ENCODE peak calls at places on chromosomes 11 and 22, in eight cellular contexts. B is GM12878, S is A549, F is stomach, T is uterus, D is endothelial cell of umbilical vein, N is H1, Y is HCT116. Z is an unnamed sample.

GRCh38 chr11:47858169-47858543 is 10.0 kb upstream of the NUP160 start:
- DNase-seq in Y (no peak), N (no peak), F (no peak), D (peak; percentile 57), B (no peak), T (no peak), S (peak; percentile 97), Z (no peak)

GRCh38 chr22:19495562-19496323 is 16.0 kb downstream of the CDC45 start:
- DNase-seq in F (no peak), B (no peak), D (peak; percentile 69), T (no peak), S (peak; percentile 18), Y (no peak), N (no peak), Z (no peak)

GRCh38 chr11:21814169-21814568 is 378.7 kb upstream of the ANO5 start:
- DNase-seq in F (no peak), D (no peak), N (no peak), T (no peak), B (no peak), Y (no peak), S (peak; percentile 46), Z (peak; percentile 42)

GRCh38 chr22:46584081-46584903 is 35.9 kb upstream of the GRAMD4 start:
- DNase-seq in B (no peak), S (no peak), N (no peak), T (no peak), Y (no peak), F (no peak), D (no peak), Z (no peak)

GRCh38 chr11:11171854-11172253 is 181.2 kb downstream of the CSNK2A3 start:
- DNase-seq in D (no peak), B (peak; percentile 61), N (no peak), F (no peak), S (no peak), Y (no peak), T (no peak), Z (no peak)

GRCh38 chr11:114368918-114369680 is 31.2 kb downstream of the C11orf71 start:
- DNase-seq in B (no peak), S (no peak), Y (no peak), F (no peak), D (no peak), N (no peak), T (no peak), Z (no peak)

GRCh38 chr11:35419713-35420333 is 465 bp upstream of the SLC1A2 start:
- DNase-seq in Y (no peak), D (no peak), S (no peak), B (no peak), T (no peak), F (no peak), N (no peak), Z (no peak)

GRCh38 chr11:76197332-76197731 is 9.0 kb downstream of the WNT11 start:
- DNase-seq in S (no peak), T (no peak), N (no peak), B (no peak), Y (no peak), D (no peak), F (no peak), Z (no peak)

GRCh38 chr11:25941353-25941752 is 390.6 kb upstream of the ANO3 start:
- DNase-seq in T (no peak), Y (no peak), S (no peak), D (no peak), N (no peak), F (no peak), B (no peak), Z (no peak)

GRCh38 chr11:3036419-3036818 is 20.8 kb downstream of the CARS1 start:
- DNase-seq in N (no peak), Y (no peak), T (no peak), D (no peak), B (peak; percentile 19), S (no peak), F (no peak), Z (no peak)

GRCh38 chr22:37631448-37632173 is 7.9 kb upstream of the SH3BP1 start:
- DNase-seq in N (no peak), D (no peak), T (no peak), Y (no peak), F (no peak), B (no peak), S (no peak), Z (no peak)

GRCh38 chr22:30883586-30884145 is 84.9 kb downstream of the MORC2 start:
- DNase-seq in Y (no peak), N (no peak), S (no peak), B (no peak), D (no peak), F (no peak), T (no peak), Z (no peak)

GRCh38 chr22:38901111-38901641 is 29.2 kb upstream of the CBX6 start:
- DNase-seq in D (no peak), T (no peak), S (no peak), N (no peak), Y (no peak), F (no peak), B (no peak), Z (no peak)

GRCh38 chr11:91998466-91998865 is 226.2 kb upstream of the FAT3 start:
- DNase-seq in N (no peak), T (no peak), S (no peak), B (no peak), Y (no peak), F (no peak), D (no peak), Z (no peak)

GRCh38 chr11:64459016-64459415 is 100.1 kb downstream of the RPS6KA4 start:
- DNase-seq in B (no peak), S (no peak), D (no peak), Y (no peak), F (no peak), N (no peak), T (no peak), Z (no peak)

GRCh38 chr22:22109693-22110466 is 127.3 kb upstream of the TOP3B start:
- DNase-seq in B (no peak), S (no peak), F (no peak), N (no peak), D (no peak), T (no peak), Y (no peak), Z (no peak)

GRCh38 chr11:761526-762108 is 14.4 kb downstream of the TALDO1 start:
- DNase-seq in B (no peak), S (no peak), Y (no peak), D (no peak), T (no peak), F (no peak), N (no peak), Z (no peak)
- H3K4me1 ChIP-seq in B (no peaks in the 10 kb centered on the region), S (peaks cover 29% of the 10 kb centered on the region), Y (peaks cover 44% of the 10 kb centered on the region), D (no peaks in the 10 kb centered on the region), T (no peaks in the 10 kb centered on the region), F (peaks cover 15% of the 10 kb centered on the region), N (peaks cover 12% of the 10 kb centered on the region), Z (peaks cover 7% of the 10 kb centered on the region)

DNA sequence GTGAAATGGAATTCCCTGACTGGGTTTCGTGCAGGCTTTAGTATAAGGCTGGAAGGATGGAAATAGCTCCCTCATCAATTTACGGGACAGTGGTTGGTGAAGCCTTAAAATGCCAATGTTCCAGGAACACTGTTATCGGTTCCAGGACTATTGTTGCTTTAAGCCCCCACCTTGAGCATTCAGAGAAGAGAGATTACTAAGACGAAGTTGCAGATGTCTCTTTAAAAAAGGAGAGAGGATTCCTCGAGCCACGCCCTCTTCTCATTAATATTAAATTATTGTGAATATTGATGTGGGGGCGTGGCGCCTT is 194 bp upstream of the CREB3L1 start:
- DNase-seq in Y (no peak), T (no peak), F (no peak), D (peak; percentile 24), B (no peak), S (no peak), N (no peak), Z (peak; percentile 85)
- H3K4me3 ChIP-seq in Y (no peak overlapping the region), T (peak overlapping the region; percentile 62), F (peak overlapping the region; percentile 75), D (no peak overlapping the region), B (peak overlapping the region; percentile 70), S (peak overlapping the region; percentile 53), N (peak overlapping the region; percentile 54), Z (peak overlapping the region; percentile 84)

GRCh38 chr11:17287058-17287457 is 10.5 kb downstream of the NUCB2 start:
- DNase-seq in B (no peak), S (no peak), T (no peak), D (no peak), N (no peak), Y (no peak), F (no peak), Z (no peak)
- TF ChIP-seq POLR2A in B (no peak), S (no peak), T (no peak), D (no peak), N (no peak), Y (no peak), F (no peak), Z (no peak)

GRCh38 chr22:43293661-43294392 is 49.3 kb downstream of the SCUBE1 start:
- DNase-seq in N (no peak), B (no peak), F (peak; percentile 57), T (peak; percentile 41), S (peak; percentile 73), D (peak; percentile 25), Y (no peak), Z (no peak)

GRCh38 chr22:43295173-43295572 is 48.0 kb downstream of the SCUBE1 start:
- DNase-seq in D (no peak), T (no peak), B (no peak), N (no peak), Y (no peak), F (no peak), S (no peak), Z (no peak)

GRCh38 chr22:43297246-43298061 is 45.7 kb downstream of the SCUBE1 start:
- DNase-seq in S (no peak), B (no peak), F (no peak), N (no peak), T (peak; percentile 42), Y (no peak), D (no peak), Z (no peak)

GRCh38 chr22:43296279-43296902 is 46.8 kb downstream of the SCUBE1 start:
- DNase-seq in D (no peak), N (no peak), B (no peak), T (no peak), F (no peak), S (no peak), Y (no peak), Z (no peak)

GRCh38 chr22:43295660-43296059 is 47.5 kb downstream of the SCUBE1 start:
- DNase-seq in B (no peak), Y (no peak), T (no peak), N (no peak), F (no peak), S (no peak), D (no peak), Z (no peak)
- H3K4me1 ChIP-seq in B (no peaks in the 10 kb centered on the region), Y (peaks cover 14% of the 10 kb centered on the region), T (peaks cover 6% of the 10 kb centered on the region), N (no peaks in the 10 kb centered on the region), F (peaks cover 9% of the 10 kb centered on the region), S (peaks cover 15% of the 10 kb centered on the region), D (no peaks in the 10 kb centered on the region), Z (no peaks in the 10 kb centered on the region)

GRCh38 chr11:69865707-69866106 is 46.5 kb upstream of the FGF3 start:
- DNase-seq in D (no peak), Y (no peak), N (no peak), F (no peak), S (no peak), T (no peak), B (no peak), Z (no peak)
- H3K4me3 ChIP-seq in D (no peak overlapping the region), Y (no peak overlapping the region), N (no peak overlapping the region), F (no peak overlapping the region), S (no peak overlapping the region), T (no peak overlapping the region), B (no peak overlapping the region), Z (no peak overlapping the region)

DNA sequence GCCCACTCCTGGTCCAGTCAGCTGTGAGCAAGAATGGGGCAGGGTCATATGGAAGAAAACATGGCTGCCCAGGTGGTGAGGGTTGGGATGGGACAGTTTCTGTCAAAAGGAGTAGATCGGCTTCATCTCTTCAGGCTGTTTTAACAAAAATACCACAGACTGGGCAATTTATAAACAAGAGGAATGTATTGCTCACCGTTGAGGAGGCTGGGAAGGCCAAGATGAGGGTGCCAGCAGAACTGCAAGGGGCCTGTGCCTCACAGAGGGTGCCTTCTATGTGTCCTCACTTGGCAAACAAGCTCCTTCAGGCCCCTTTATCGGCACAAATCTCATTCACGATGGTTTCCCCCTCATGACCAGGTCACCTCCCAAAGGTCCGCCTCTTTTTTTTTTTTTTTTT is 18.1 kb upstream of the RELT start:
- DNase-seq in B (no peak), T (no peak), D (no peak), F (no peak), N (no peak), Y (no peak), S (no peak), Z (no peak)
- TF ChIP-seq POLR2A in B (no peak), T (no peak), D (no peak), F (no peak), N (no peak), Y (no peak), S (no peak), Z (no peak)